ENCODE peak calls at places on chromosomes 5 and 9, in six cellular contexts. S, J, K, L, A and W are unnamed samples.
A peak's percentile ranks its signal among the peaks of the same experiment; 100 is the strongest.

GRCh38 chr5:116666901-116667300 is 92.3 kb upstream of the SEMA6A start:
- DNase-seq in S (no peak), J (no peak), K (no peak), L (no peak), A (no peak), W (no peak)

GRCh38 chr9:114738581-114739316 is 56.8 kb upstream of the TEX48 start:
- DNase-seq in S (peak; percentile 65), J (peak; percentile 60), K (peak; percentile 85), L (peak; percentile 89), A (peak; percentile 89), W (peak; percentile 70)

GRCh38 chr9:130554606-130555005 is 24.8 kb upstream of the FUBP3 start:
- DNase-seq in S (no peak), J (no peak), K (no peak), L (no peak), A (no peak), W (no peak)

GRCh38 chr5:140072812-140073211 is 29.7 kb upstream of the NRG2 start:
- DNase-seq in S (no peak), J (no peak), K (no peak), L (no peak), A (no peak), W (no peak)

GRCh38 chr5:149636861-149637246 is 55.6 kb downstream of the ARHGEF37 start:
- DNase-seq in S (peak; percentile 71), J (peak; percentile 75), K (peak; percentile 80), L (peak; percentile 75), A (peak; percentile 62), W (peak; percentile 82)

GRCh38 chr9:12753931-12754330 is 20.9 kb upstream of the LURAP1L start:
- DNase-seq in S (no peak), J (no peak), K (no peak), L (no peak), A (no peak), W (no peak)

GRCh38 chr5:10590226-10591047 is 26.6 kb downstream of the ANKRD33B start:
- DNase-seq in S (peak; percentile 83), J (no peak), K (peak; percentile 100), L (peak; percentile 71), A (peak; percentile 69), W (peak; percentile 81)

GRCh38 chr9:134606951-134607733 is 34.5 kb upstream of the COL5A1 start:
- DNase-seq in S (peak; percentile 79), J (no peak), K (peak; percentile 90), L (peak; percentile 68), A (no peak), W (no peak)

GRCh38 chr5:133713746-133714145 is 101.4 kb upstream of the FSTL4 start:
- DNase-seq in S (no peak), J (no peak), K (no peak), L (no peak), A (no peak), W (no peak)

GRCh38 chr5:109329296-109330252 is 80.2 kb downstream of the PJA2 start:
- DNase-seq in S (no peak), J (no peak), K (no peak), L (peak; percentile 31), A (peak; percentile 93), W (no peak)

GRCh38 chr5:157571357-157571827 is 4.2 kb downstream of the ADAM19 start:
- DNase-seq in S (no peak), J (no peak), K (peak; percentile 99), L (peak; percentile 78), A (peak; percentile 77), W (peak; percentile 90)

GRCh38 chr9:107174441-107174840 is 108.6 kb upstream of the RAD23B start:
- DNase-seq in S (no peak), J (no peak), K (no peak), L (peak; percentile 68), A (no peak), W (peak; percentile 98)

GRCh38 chr5:109656829-109657228 is 32.9 kb upstream of the MAN2A1 start:
- DNase-seq in S (no peak), J (no peak), K (no peak), L (peak; percentile 82), A (peak; percentile 29), W (peak; percentile 88)

GRCh38 chr9:127050581-127050980 is 71.9 kb downstream of the ANGPTL2 start:
- DNase-seq in S (no peak), J (no peak), K (no peak), L (no peak), A (no peak), W (no peak)

GRCh38 chr9:78325343-78325742 is 28.4 kb downstream of the PSAT1 start:
- DNase-seq in S (no peak), J (no peak), K (peak; percentile 60), L (peak; percentile 65), A (peak; percentile 27), W (no peak)

GRCh38 chr9:134968011-134968822 is 50.5 kb upstream of the FCN1 start:
- DNase-seq in S (no peak), J (peak; percentile 49), K (peak; percentile 37), L (no peak), A (peak; percentile 28), W (no peak)

GRCh38 chr9:134170525-134171315 is 6.4 kb upstream of the RNU6ATAC start:
- DNase-seq in S (no peak), J (no peak), K (no peak), L (no peak), A (no peak), W (no peak)

GRCh38 chr9:87263291-87263690 is 234.4 kb upstream of the DAPK1 start:
- DNase-seq in S (peak; percentile 92), J (peak; percentile 8), K (peak; percentile 85), L (no peak), A (no peak), W (peak; percentile 64)

GRCh38 chr5:149442563-149443182 is 63.6 kb upstream of the IL17B start:
- DNase-seq in S (peak; percentile 90), J (peak; percentile 56), K (peak; percentile 81), L (peak; percentile 80), A (peak; percentile 70), W (peak; percentile 82)

GRCh38 chr5:171494452-171495121 is 75.1 kb downstream of the FGF18 start:
- DNase-seq in S (peak; percentile 85), J (peak; percentile 67), K (peak; percentile 89), L (peak; percentile 78), A (peak; percentile 59), W (peak; percentile 39)

GRCh38 chr5:41763096-41763495 is 107.1 kb downstream of the OXCT1 start:
- DNase-seq in S (no peak), J (no peak), K (no peak), L (peak; percentile 60), A (peak; percentile 53), W (no peak)

GRCh38 chr9:23621924-23622323 is 204.1 kb downstream of the ELAVL2 start:
- DNase-seq in S (no peak), J (no peak), K (no peak), L (no peak), A (no peak), W (no peak)

GRCh38 chr9:114505187-114506081 is at the start of gene WHRN:
- DNase-seq in S (peak; percentile 97), J (peak; percentile 92), K (peak; percentile 97), L (peak; percentile 96), A (peak; percentile 76), W (peak; percentile 90)

GRCh38 chr9:100595391-100596199 is 17.7 kb downstream of the CAVIN4 start:
- DNase-seq in S (no peak), J (peak; percentile 59), K (peak; percentile 65), L (peak; percentile 72), A (peak; percentile 70), W (peak; percentile 39)

GRCh38 chr5:154141686-154142300 is 48.7 kb upstream of the GALNT10 start:
- DNase-seq in S (no peak), J (no peak), K (peak; percentile 43), L (no peak), A (no peak), W (no peak)

DNA sequence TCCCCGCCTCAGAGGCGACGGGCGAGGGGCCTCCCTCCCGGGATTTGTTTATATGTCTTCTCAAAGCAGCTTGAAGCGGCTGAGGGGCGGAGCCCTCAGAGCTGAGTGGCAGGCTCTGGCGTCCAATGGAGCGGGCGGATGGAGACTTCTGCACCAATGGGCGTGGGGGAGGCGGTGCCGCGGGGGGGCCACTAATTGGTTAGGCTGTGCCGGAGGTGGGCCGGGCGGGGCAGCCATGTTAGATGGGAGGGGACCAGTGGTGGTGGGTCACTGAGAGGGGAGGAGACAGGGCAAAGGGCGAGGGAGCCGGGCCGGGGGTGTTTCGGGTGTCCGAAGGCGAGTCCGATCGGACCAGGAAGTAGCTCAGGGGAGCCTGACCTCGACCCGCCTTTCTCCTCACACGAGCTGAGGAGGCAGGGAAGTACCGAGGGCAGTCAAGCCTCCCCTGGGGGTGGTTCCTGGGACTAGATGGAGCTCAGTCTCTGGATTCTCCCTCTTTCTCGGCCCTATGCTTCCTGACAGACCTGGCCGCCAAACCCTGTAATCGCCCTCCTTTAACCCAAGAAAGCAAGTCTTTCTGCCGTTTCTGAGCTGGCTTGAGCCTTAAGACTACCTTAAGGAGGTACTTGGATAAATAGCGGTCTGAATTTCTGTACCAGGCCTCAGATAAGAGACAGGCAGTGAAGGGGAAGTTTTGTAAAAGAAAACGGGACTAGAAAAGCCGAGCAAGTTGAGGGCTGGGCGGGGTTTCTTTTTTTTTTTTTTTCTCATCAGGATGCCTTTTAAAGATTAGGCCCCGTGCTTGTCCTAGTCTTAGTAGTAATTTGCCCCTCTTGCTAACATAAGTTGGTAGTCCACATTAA is 1.1 kb downstream of the CREBRF start:
- DNase-seq in S (peak; percentile 99), J (peak; percentile 98), K (peak; percentile 99), L (peak; percentile 99), A (peak; percentile 97), W (peak; percentile 99)
- H2BK5ac ChIP-seq in S (no peak overlapping the region), J (peak overlapping the region; percentile 53), K (peak overlapping the region; percentile 14), L (peak overlapping the region; percentile 46), A (peak overlapping the region; percentile 97), W (peak overlapping the region; percentile 84)

DNA sequence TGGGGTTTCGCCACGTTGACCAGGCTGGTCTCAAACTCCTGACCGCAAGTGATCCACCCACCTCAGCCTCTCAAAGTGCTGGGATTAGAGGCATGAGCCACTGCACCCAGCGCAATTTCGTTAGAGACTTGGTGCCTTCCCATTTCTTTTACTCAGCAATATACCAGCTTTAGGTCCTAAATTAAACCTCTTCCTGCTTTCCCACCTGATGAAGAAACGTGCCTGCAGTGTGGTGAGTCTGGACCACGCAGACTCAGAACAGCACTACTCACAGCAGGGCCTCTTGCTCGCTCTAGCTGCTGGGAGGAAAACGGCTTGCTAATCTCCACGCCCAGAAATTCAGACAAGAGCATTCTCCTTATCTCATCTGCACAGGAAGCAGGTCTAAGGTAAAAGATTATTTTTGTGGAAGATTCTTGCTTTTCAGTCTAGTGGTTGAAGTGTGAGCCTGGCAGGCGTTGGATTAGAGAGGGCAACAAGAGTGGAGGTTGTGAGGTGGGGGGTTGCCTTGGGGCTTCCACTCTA is at the start of gene S100Z:
- DNase-seq in S (no peak), J (no peak), K (peak; percentile 67), L (no peak), A (no peak), W (peak; percentile 40)
- H2BK5ac ChIP-seq in S (no peak within 1 kb of the TSS), J (no peak within 1 kb of the TSS), K (peak within 1 kb of the TSS; percentile 38), L (no peak within 1 kb of the TSS), A (no peak within 1 kb of the TSS), W (no peak within 1 kb of the TSS)

GRCh38 chr5:160418561-160419457 is at the start of gene SLU7:
- DNase-seq in S (peak; percentile 95), J (peak; percentile 86), K (peak; percentile 97), L (peak; percentile 96), A (peak; percentile 95), W (peak; percentile 95)
- H2BK5ac ChIP-seq in S (no peak within 1 kb of the TSS), J (no peak within 1 kb of the TSS), K (no peak within 1 kb of the TSS), L (no peak within 1 kb of the TSS), A (peak within 1 kb of the TSS; percentile 83), W (peak within 1 kb of the TSS; percentile 45)

GRCh38 chr5:126777974-126778674 is 1.2 kb downstream of the LMNB1 start:
- DNase-seq in S (peak; percentile 97), J (peak; percentile 91), K (peak; percentile 98), L (peak; percentile 97), A (peak; percentile 95), W (peak; percentile 85)
- H2BK5ac ChIP-seq in S (no peak overlapping the region), J (peak overlapping the region; percentile 93), K (peak overlapping the region; percentile 96), L (no peak overlapping the region), A (peak overlapping the region; percentile 83), W (peak overlapping the region; percentile 84)